ENCODE peak calls at places on chromosomes 7 and 10, in seven cellular contexts. One of them, this sample, is unnamed. For H3K36me3, the result is how much of the 10 kb centered on the place peaks cover.

GRCh38 chr7:47806701-47807103 is 141.6 kb downstream of the PKD1L1 start:
- DNase-seq in right lobe of liver: peak
- DNase-seq in naive thymus-derived CD4-positive, alpha-beta T cell: no peak
- DNase-seq in astrocyte: no peak
- DNase-seq in heart right ventricle: no peak
- DNase-seq in A673: no peak
- DNase-seq in MM.1S: no peak
- DNase-seq in this sample: no peak

GRCh38 chr7:78052112-78052511 is 253.5 kb downstream of the PHTF2 start:
- DNase-seq in heart right ventricle: no peak
- DNase-seq in astrocyte: no peak
- DNase-seq in right lobe of liver: no peak
- DNase-seq in MM.1S: no peak
- DNase-seq in naive thymus-derived CD4-positive, alpha-beta T cell: no peak
- DNase-seq in A673: no peak
- DNase-seq in this sample: no peak

GRCh38 chr10:25047902-25048301 is 31.5 kb downstream of the THNSL1 start:
- DNase-seq in heart right ventricle: no peak
- DNase-seq in astrocyte: peak
- DNase-seq in naive thymus-derived CD4-positive, alpha-beta T cell: no peak
- DNase-seq in right lobe of liver: no peak
- DNase-seq in MM.1S: no peak
- DNase-seq in A673: no peak
- DNase-seq in this sample: no peak

GRCh38 chr7:117051808-117052207 is 98.5 kb downstream of the ST7 start:
- DNase-seq in naive thymus-derived CD4-positive, alpha-beta T cell: no peak
- DNase-seq in MM.1S: no peak
- DNase-seq in astrocyte: peak
- DNase-seq in heart right ventricle: no peak
- DNase-seq in A673: no peak
- DNase-seq in right lobe of liver: no peak
- DNase-seq in this sample: no peak

GRCh38 chr10:73888514-73888913 is 14.2 kb upstream of the CAMK2G start:
- DNase-seq in naive thymus-derived CD4-positive, alpha-beta T cell: no peak
- DNase-seq in MM.1S: no peak
- DNase-seq in heart right ventricle: no peak
- DNase-seq in astrocyte: no peak
- DNase-seq in right lobe of liver: no peak
- DNase-seq in A673: no peak
- DNase-seq in this sample: no peak

GRCh38 chr10:127447197-127447596 is 101.9 kb upstream of the NPS start:
- DNase-seq in MM.1S: no peak
- DNase-seq in right lobe of liver: no peak
- DNase-seq in A673: no peak
- DNase-seq in heart right ventricle: no peak
- DNase-seq in naive thymus-derived CD4-positive, alpha-beta T cell: no peak
- DNase-seq in astrocyte: no peak
- DNase-seq in this sample: no peak

GRCh38 chr7:86884152-86884551 is 175.3 kb downstream of the ELAPOR2 start:
- DNase-seq in heart right ventricle: no peak
- DNase-seq in naive thymus-derived CD4-positive, alpha-beta T cell: no peak
- DNase-seq in A673: no peak
- DNase-seq in right lobe of liver: no peak
- DNase-seq in astrocyte: no peak
- DNase-seq in MM.1S: no peak
- DNase-seq in this sample: peak

GRCh38 chr10:62471718-62472117 is 97.5 kb downstream of the ZNF365 start:
- DNase-seq in right lobe of liver: no peak
- DNase-seq in heart right ventricle: no peak
- DNase-seq in MM.1S: no peak
- DNase-seq in A673: no peak
- DNase-seq in astrocyte: peak
- DNase-seq in naive thymus-derived CD4-positive, alpha-beta T cell: no peak
- DNase-seq in this sample: no peak

GRCh38 chr7:68148440-68148839 is 1151.8 kb downstream of the TYW1 start:
- DNase-seq in A673: no peak
- DNase-seq in heart right ventricle: no peak
- DNase-seq in naive thymus-derived CD4-positive, alpha-beta T cell: no peak
- DNase-seq in MM.1S: no peak
- DNase-seq in right lobe of liver: no peak
- DNase-seq in astrocyte: no peak
- DNase-seq in this sample: no peak

GRCh38 chr10:73376679-73377078 is 18.0 kb upstream of the CFAP70 start:
- DNase-seq in A673: no peak
- DNase-seq in right lobe of liver: no peak
- DNase-seq in naive thymus-derived CD4-positive, alpha-beta T cell: no peak
- DNase-seq in astrocyte: no peak
- DNase-seq in MM.1S: no peak
- DNase-seq in heart right ventricle: no peak
- DNase-seq in this sample: no peak

GRCh38 chr10:106082865-106083264 is 1081.6 kb downstream of the SORCS1 start:
- DNase-seq in right lobe of liver: no peak
- DNase-seq in naive thymus-derived CD4-positive, alpha-beta T cell: no peak
- DNase-seq in MM.1S: no peak
- DNase-seq in astrocyte: no peak
- DNase-seq in A673: peak
- DNase-seq in heart right ventricle: no peak
- DNase-seq in this sample: no peak

GRCh38 chr7:74187915-74188675 is 13.9 kb downstream of the EIF4H start:
- DNase-seq in A673: peak
- DNase-seq in naive thymus-derived CD4-positive, alpha-beta T cell: no peak
- DNase-seq in MM.1S: no peak
- DNase-seq in heart right ventricle: no peak
- DNase-seq in astrocyte: no peak
- DNase-seq in right lobe of liver: no peak
- DNase-seq in this sample: no peak
- H3K36me3 ChIP-seq in A673: half or more
- H3K36me3 ChIP-seq in naive thymus-derived CD4-positive, alpha-beta T cell: under half
- H3K36me3 ChIP-seq in MM.1S: under half
- H3K36me3 ChIP-seq in heart right ventricle: under half
- H3K36me3 ChIP-seq in astrocyte: under half
- H3K36me3 ChIP-seq in right lobe of liver: under half
- H3K36me3 ChIP-seq in this sample: under half

DNA sequence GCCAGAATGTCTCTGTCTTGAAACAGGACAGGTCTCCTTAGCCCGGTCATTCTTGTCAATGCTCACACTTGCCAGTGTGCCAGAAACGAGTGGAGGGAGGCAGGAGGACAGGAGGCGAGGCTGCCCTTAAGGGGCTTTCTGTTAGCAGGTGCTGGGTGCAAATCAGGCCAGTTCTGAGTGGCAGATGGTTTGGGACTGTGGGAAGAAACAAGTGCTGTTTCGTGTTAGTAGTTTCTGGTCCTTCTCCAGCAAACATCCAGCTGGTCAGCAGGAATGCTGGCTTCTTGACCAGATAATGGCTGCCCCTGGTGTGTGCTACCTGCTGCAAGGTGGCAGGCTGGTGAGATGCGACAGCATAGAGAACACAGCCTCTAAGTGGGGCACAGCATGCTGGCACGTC is 8.2 kb upstream of the NDUFB2 start:
- DNase-seq in astrocyte: no peak
- DNase-seq in right lobe of liver: peak
- DNase-seq in naive thymus-derived CD4-positive, alpha-beta T cell: no peak
- DNase-seq in MM.1S: no peak
- DNase-seq in heart right ventricle: no peak
- DNase-seq in A673: no peak
- DNase-seq in this sample: no peak
- H3K36me3 ChIP-seq in astrocyte: under half
- H3K36me3 ChIP-seq in right lobe of liver: under half
- H3K36me3 ChIP-seq in naive thymus-derived CD4-positive, alpha-beta T cell: under half
- H3K36me3 ChIP-seq in MM.1S: under half
- H3K36me3 ChIP-seq in heart right ventricle: under half
- H3K36me3 ChIP-seq in A673: under half
- H3K36me3 ChIP-seq in this sample: under half

GRCh38 chr7:105055084-105055483 is 41.1 kb downstream of the KMT2E start:
- DNase-seq in heart right ventricle: no peak
- DNase-seq in right lobe of liver: no peak
- DNase-seq in MM.1S: no peak
- DNase-seq in A673: no peak
- DNase-seq in astrocyte: no peak
- DNase-seq in naive thymus-derived CD4-positive, alpha-beta T cell: no peak
- DNase-seq in this sample: no peak

GRCh38 chr7:105060394-105060793 is 46.4 kb downstream of the KMT2E start:
- DNase-seq in naive thymus-derived CD4-positive, alpha-beta T cell: no peak
- DNase-seq in heart right ventricle: no peak
- DNase-seq in A673: no peak
- DNase-seq in MM.1S: no peak
- DNase-seq in right lobe of liver: no peak
- DNase-seq in astrocyte: no peak
- DNase-seq in this sample: no peak

GRCh38 chr7:105050493-105050892 is 36.5 kb downstream of the KMT2E start:
- DNase-seq in heart right ventricle: no peak
- DNase-seq in right lobe of liver: no peak
- DNase-seq in astrocyte: no peak
- DNase-seq in A673: no peak
- DNase-seq in MM.1S: no peak
- DNase-seq in naive thymus-derived CD4-positive, alpha-beta T cell: no peak
- DNase-seq in this sample: no peak

GRCh38 chr7:105057472-105057871 is 43.5 kb downstream of the KMT2E start:
- DNase-seq in MM.1S: no peak
- DNase-seq in A673: no peak
- DNase-seq in naive thymus-derived CD4-positive, alpha-beta T cell: no peak
- DNase-seq in heart right ventricle: no peak
- DNase-seq in right lobe of liver: no peak
- DNase-seq in astrocyte: no peak
- DNase-seq in this sample: no peak

GRCh38 chr7:105055621-105056020 is 41.6 kb downstream of the KMT2E start:
- DNase-seq in naive thymus-derived CD4-positive, alpha-beta T cell: no peak
- DNase-seq in MM.1S: no peak
- DNase-seq in heart right ventricle: no peak
- DNase-seq in A673: no peak
- DNase-seq in right lobe of liver: no peak
- DNase-seq in astrocyte: no peak
- DNase-seq in this sample: no peak
- H3K36me3 ChIP-seq in naive thymus-derived CD4-positive, alpha-beta T cell: under half
- H3K36me3 ChIP-seq in MM.1S: under half
- H3K36me3 ChIP-seq in heart right ventricle: under half
- H3K36me3 ChIP-seq in A673: under half
- H3K36me3 ChIP-seq in right lobe of liver: under half
- H3K36me3 ChIP-seq in astrocyte: under half
- H3K36me3 ChIP-seq in this sample: under half

DNA sequence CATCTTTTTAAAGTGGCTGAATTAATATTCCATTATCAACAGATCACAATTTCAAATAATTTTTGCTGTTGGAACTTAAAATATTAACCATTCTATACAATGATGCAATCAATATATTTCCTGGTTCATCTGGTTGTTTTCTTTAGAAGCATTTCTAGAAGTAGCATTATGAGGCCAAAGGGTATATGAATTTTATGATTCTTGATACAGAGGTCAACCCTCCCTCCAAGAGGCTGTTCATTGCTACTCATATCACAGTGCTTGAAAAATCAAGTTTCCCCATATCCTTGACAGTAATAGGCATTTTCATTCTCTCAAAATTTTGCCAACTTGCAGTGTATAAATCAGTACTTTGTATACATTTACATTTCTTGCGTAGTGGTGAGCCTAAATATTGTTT is 312.6 kb downstream of the BMPER start:
- DNase-seq in naive thymus-derived CD4-positive, alpha-beta T cell: no peak
- DNase-seq in heart right ventricle: no peak
- DNase-seq in A673: no peak
- DNase-seq in right lobe of liver: no peak
- DNase-seq in MM.1S: no peak
- DNase-seq in astrocyte: no peak
- DNase-seq in this sample: no peak
- H3K36me3 ChIP-seq in naive thymus-derived CD4-positive, alpha-beta T cell: under half
- H3K36me3 ChIP-seq in heart right ventricle: under half
- H3K36me3 ChIP-seq in A673: under half
- H3K36me3 ChIP-seq in right lobe of liver: under half
- H3K36me3 ChIP-seq in MM.1S: under half
- H3K36me3 ChIP-seq in astrocyte: under half
- H3K36me3 ChIP-seq in this sample: under half

GRCh38 chr10:97384156-97384555 is 17.0 kb downstream of the RRP12 start:
- DNase-seq in right lobe of liver: no peak
- DNase-seq in MM.1S: no peak
- DNase-seq in A673: no peak
- DNase-seq in naive thymus-derived CD4-positive, alpha-beta T cell: no peak
- DNase-seq in astrocyte: no peak
- DNase-seq in heart right ventricle: no peak
- DNase-seq in this sample: no peak
- H3K36me3 ChIP-seq in right lobe of liver: under half
- H3K36me3 ChIP-seq in MM.1S: under half
- H3K36me3 ChIP-seq in A673: under half
- H3K36me3 ChIP-seq in naive thymus-derived CD4-positive, alpha-beta T cell: under half
- H3K36me3 ChIP-seq in astrocyte: under half
- H3K36me3 ChIP-seq in heart right ventricle: under half
- H3K36me3 ChIP-seq in this sample: under half

DNA sequence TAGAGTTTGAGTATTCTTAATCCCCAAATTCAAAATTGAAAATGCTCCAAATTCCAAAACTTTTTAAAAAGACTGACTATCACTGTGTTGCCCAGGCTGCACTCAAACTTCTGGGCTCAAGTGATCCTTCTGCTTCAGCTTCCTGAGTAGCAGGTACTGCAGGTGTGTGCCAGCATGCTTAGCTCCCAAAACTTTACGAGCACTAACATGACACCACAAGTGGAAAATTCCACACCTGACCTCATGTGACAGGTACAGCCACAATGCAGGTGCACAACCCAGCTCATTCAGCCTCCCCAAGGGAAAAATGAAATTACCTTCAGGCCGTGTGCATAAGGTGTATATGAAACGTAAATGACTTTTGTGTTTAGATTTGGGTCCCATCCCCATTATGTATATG is 16.5 kb downstream of the CDC123 start:
- DNase-seq in naive thymus-derived CD4-positive, alpha-beta T cell: no peak
- DNase-seq in astrocyte: no peak
- DNase-seq in right lobe of liver: no peak
- DNase-seq in heart right ventricle: no peak
- DNase-seq in A673: no peak
- DNase-seq in MM.1S: no peak
- DNase-seq in this sample: no peak
- H3K36me3 ChIP-seq in naive thymus-derived CD4-positive, alpha-beta T cell: under half
- H3K36me3 ChIP-seq in astrocyte: under half
- H3K36me3 ChIP-seq in right lobe of liver: under half
- H3K36me3 ChIP-seq in heart right ventricle: under half
- H3K36me3 ChIP-seq in A673: half or more
- H3K36me3 ChIP-seq in MM.1S: under half
- H3K36me3 ChIP-seq in this sample: under half

DNA sequence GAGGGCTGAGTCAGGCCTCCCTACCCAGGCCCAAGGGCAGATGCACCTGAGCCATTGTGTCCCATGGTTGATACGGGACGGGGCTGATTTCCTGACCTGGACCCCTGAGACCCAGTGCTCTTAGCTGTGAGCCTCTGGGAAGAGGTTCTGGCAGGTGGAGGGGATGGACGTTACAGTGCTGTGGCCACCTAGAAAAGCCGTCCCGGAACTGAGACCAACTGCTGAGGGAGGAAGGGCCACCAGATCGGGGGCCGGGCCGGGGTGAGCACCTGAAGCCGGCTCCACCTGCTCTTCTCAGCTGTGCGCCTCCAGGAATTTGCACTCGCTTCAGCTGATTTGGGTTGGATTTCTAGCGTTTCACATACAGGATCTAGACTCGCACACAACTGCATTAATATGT is 35.4 kb downstream of the CHST12 start:
- DNase-seq in astrocyte: no peak
- DNase-seq in right lobe of liver: no peak
- DNase-seq in A673: no peak
- DNase-seq in naive thymus-derived CD4-positive, alpha-beta T cell: no peak
- DNase-seq in heart right ventricle: no peak
- DNase-seq in MM.1S: no peak
- DNase-seq in this sample: no peak
- H3K36me3 ChIP-seq in astrocyte: under half
- H3K36me3 ChIP-seq in right lobe of liver: under half
- H3K36me3 ChIP-seq in A673: under half
- H3K36me3 ChIP-seq in naive thymus-derived CD4-positive, alpha-beta T cell: under half
- H3K36me3 ChIP-seq in heart right ventricle: under half
- H3K36me3 ChIP-seq in MM.1S: under half
- H3K36me3 ChIP-seq in this sample: under half

This sample was measured in mucosa of descending colon.